ENCODE peak calls at places on chromosomes 6 and 20, in five cellular contexts. Z is gastrocnemius medialis, N is SJSA1, K is tibial nerve, F is mesenchymal stem cell. Q is an unnamed sample. For H3K4me1, the result is how much of the 10 kb centered on the place peaks cover.

GRCh38 chr6:40789143-40789764 is 202.1 kb upstream of the LRFN2 start:
- DNase-seq in Z (no peak), N (no peak), K (no peak), F (peak), Q (no peak)

GRCh38 chr6:110036408-110037302 is 58.5 kb downstream of the GPR6 start:
- DNase-seq in Z (no peak), N (no peak), K (no peak), F (no peak), Q (no peak)

GRCh38 chr6:113876654-113877053 is 19.5 kb downstream of the MARCKS start:
- DNase-seq in Z (no peak), N (no peak), K (no peak), F (no peak), Q (no peak)

GRCh38 chr6:43043310-43043709 is 10.3 kb downstream of the CUL7 start:
- DNase-seq in Z (no peak), N (no peak), K (no peak), F (no peak), Q (no peak)

GRCh38 chr20:7728373-7728772 is 211.9 kb downstream of the HAO1 start:
- DNase-seq in Z (no peak), N (no peak), K (no peak), F (no peak), Q (no peak)

GRCh38 chr6:104095661-104096416 is 763.9 kb downstream of the HACE1 start:
- DNase-seq in Z (no peak), N (no peak), K (no peak), F (no peak), Q (no peak)

GRCh38 chr20:46199198-46199597 is 81.1 kb downstream of the CD40 start:
- DNase-seq in Z (no peak), N (no peak), K (no peak), F (no peak), Q (peak)

GRCh38 chr6:32825966-32826365 is 9.2 kb upstream of the HLA-DOB start:
- DNase-seq in Z (no peak), N (no peak), K (no peak), F (peak), Q (peak)

GRCh38 chr6:139376604-139377218 is 2.3 kb upstream of the CITED2 start:
- DNase-seq in Z (peak), N (no peak), K (peak), F (peak), Q (peak)

GRCh38 chr20:63093966-63094766 is 87.4 kb upstream of the BHLHE23 start:
- DNase-seq in Z (no peak), N (no peak), K (no peak), F (no peak), Q (peak)

GRCh38 chr6:170545405-170545804 is 7.7 kb downstream of the PSMB1 start:
- DNase-seq in Z (peak), N (no peak), K (no peak), F (peak), Q (no peak)

GRCh38 chr6:46453756-46454316 is 37.4 kb downstream of the RCAN2 start:
- DNase-seq in Z (no peak), N (peak), K (no peak), F (no peak), Q (no peak)

GRCh38 chr6:93676506-93676905 is 257.1 kb upstream of the EPHA7 start:
- DNase-seq in Z (no peak), N (no peak), K (no peak), F (no peak), Q (no peak)

GRCh38 chr20:38113401-38114325 is 51.4 kb downstream of the TGM2 start:
- DNase-seq in Z (peak), N (peak), K (no peak), F (no peak), Q (peak)

GRCh38 chr6:123503619-123504018 is 133.1 kb downstream of the TRDN start:
- DNase-seq in Z (no peak), N (no peak), K (no peak), F (no peak), Q (no peak)

GRCh38 chr6:16217156-16217721 is 21.1 kb upstream of the GMPR start:
- DNase-seq in Z (no peak), N (no peak), K (no peak), F (no peak), Q (no peak)

GRCh38 chr6:105179244-105180065 is at the start of gene POPDC3:
- DNase-seq in Z (peak), N (peak), K (no peak), F (peak), Q (peak)

GRCh38 chr6:3393796-3394195 is 63.1 kb downstream of the SLC22A23 start:
- DNase-seq in Z (no peak), N (no peak), K (no peak), F (no peak), Q (no peak)

GRCh38 chr6:138654715-138655634 is 118.6 kb upstream of the CCDC28A start:
- DNase-seq in Z (no peak), N (peak), K (no peak), F (peak), Q (no peak)

GRCh38 chr20:57170343-57170742 is 96.1 kb downstream of the BMP7 start:
- DNase-seq in Z (no peak), N (no peak), K (no peak), F (no peak), Q (no peak)

GRCh38 chr6:144952456-144953240 is 667.5 kb downstream of the UTRN start:
- DNase-seq in Z (no peak), N (no peak), K (no peak), F (no peak), Q (no peak)

GRCh38 chr20:40538126-40538525 is 150.9 kb downstream of the MAFB start:
- DNase-seq in Z (no peak), N (no peak), K (no peak), F (no peak), Q (no peak)

GRCh38 chr20:24469116-24470030 is at the start of gene SYNDIG1:
- DNase-seq in Z (no peak), N (no peak), K (no peak), F (no peak), Q (peak)

GRCh38 chr6:149474108-149474935 is 10.5 kb downstream of the ZC3H12D start:
- DNase-seq in Z (no peak), N (no peak), K (no peak), F (no peak), Q (no peak)

GRCh38 chr20:11056414-11056813 is 382.6 kb upstream of the JAG1 start:
- DNase-seq in Z (no peak), N (no peak), K (no peak), F (no peak), Q (no peak)

GRCh38 chr20:1802385-1803215 is 92.6 kb upstream of the SIRPA start:
- DNase-seq in Z (no peak), N (peak), K (no peak), F (peak), Q (peak)

DNA sequence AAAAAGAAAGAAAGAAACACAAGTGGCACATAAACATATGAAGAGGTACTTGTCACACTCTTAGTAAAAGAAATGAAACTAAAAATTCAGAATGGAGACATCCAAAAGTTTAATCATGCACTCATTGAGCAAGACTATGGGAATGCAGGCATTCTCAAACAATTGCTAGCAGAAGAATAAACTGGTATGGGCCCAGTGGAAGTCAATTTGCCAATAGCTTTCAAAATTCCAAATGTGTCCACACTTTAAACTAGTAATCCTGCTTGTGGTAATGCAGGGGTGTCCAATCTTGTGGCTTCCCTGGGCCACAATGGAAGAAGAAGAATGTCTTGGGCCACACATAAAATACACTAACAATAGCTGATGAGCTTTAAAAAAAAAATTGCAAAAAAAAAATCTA is 97.4 kb downstream of the EPB41L2 start:
- DNase-seq in Z (no peak), N (peak), K (no peak), F (no peak), Q (no peak)
- H3K4me1 ChIP-seq in Z (under half), N (half or more), K (half or more), F (under half), Q (under half)

GRCh38 chr6:10381830-10382208 is 33.1 kb downstream of the TFAP2A start:
- DNase-seq in Z (no peak), N (no peak), K (no peak), F (no peak), Q (no peak)
- H3K27ac ChIP-seq in Z (no peak), N (no peak), K (no peak), F (no peak), Q (no peak)

GRCh38 chr6:47822856-47823554 is 41.2 kb downstream of the OPN5 start:
- DNase-seq in Z (no peak), N (no peak), K (no peak), F (no peak), Q (no peak)
- H3K4me1 ChIP-seq in Z (under half), N (under half), K (under half), F (under half), Q (under half)

DNA sequence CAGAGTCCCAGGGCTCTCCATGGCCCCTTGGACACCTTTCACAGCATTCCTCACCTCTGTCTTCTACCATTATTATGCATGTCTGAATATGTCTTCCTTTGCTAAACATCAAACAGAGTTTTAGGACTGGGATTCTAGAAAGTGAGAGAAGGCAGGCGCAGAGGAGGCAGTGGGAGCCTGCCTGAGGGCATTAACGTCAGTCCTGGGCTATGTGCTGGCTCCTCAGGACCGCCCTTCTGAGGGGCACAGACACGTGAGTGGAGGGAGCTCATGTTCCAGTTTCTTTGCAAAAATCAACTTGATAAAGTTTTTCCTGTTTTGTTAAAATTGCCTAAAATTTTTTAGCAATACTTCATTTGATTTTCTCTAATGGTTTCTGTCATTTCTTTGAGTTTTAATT is 38.0 kb downstream of the C6orf15 start:
- DNase-seq in Z (no peak), N (no peak), K (no peak), F (no peak), Q (no peak)
- H3K27ac ChIP-seq in Z (no peak), N (no peak), K (no peak), F (no peak), Q (no peak)

GRCh38 chr6:37554480-37554819 is 54.8 kb upstream of the CCDC167 start:
- DNase-seq in Z (no peak), N (peak), K (no peak), F (peak), Q (no peak)
- H3K4me1 ChIP-seq in Z (under half), N (half or more), K (under half), F (under half), Q (under half)

DNA sequence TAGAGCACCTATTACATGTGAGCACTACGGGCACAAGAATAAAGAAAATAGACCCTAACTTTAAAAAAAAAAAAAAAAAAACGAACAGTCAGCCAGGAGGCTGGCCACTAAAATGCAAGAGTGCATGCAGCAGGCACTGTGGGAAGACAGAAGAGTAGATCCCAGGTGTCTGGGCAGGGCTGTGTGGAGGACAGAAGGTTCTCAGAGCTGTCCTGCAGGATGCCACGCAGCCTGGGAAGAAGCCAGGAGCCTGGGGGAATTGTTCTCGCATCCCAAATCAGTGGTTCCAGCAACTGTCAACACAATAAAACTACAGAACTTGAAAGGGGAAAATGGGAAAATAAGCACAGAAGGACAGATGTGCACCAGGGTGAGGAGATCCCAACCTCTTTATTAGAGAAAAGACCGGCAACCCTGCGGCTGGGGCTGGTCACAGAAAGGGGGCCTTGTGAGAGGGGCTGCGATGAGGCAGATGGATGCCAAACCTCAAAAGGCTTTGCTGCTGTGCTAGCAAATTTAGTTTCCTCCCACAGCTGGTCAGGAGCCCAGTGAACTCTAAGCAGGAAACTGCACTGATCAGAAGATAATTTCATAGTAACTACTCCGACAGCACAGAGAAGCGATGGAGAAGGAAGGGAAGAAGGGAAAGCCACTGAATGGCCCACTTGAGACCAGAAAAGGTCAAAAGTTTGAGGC is 30.9 kb downstream of the MAP3K5 start:
- DNase-seq in Z (no peak), N (no peak), K (no peak), F (peak), Q (no peak)
- H3K27ac ChIP-seq in Z (peak), N (no peak), K (peak), F (no peak), Q (peak)

GRCh38 chr20:34791289-34792020 is 34.0 kb downstream of the NCOA6 start:
- DNase-seq in Z (no peak), N (peak), K (no peak), F (peak), Q (no peak)
- H3K4me1 ChIP-seq in Z (under half), N (under half), K (under half), F (under half), Q (under half)